ENCODE peak calls at places on chromosomes 3 and 15, in five cellular contexts. L, V, M, O and N are unnamed samples.

GRCh38 chr3:183490211-183490601 is 61.8 kb upstream of the MCF2L2 start:
- DNase-seq in O (no peak), V (no peak), L (no peak), M (no peak), N (no peak)

GRCh38 chr15:55475842-55476241 is 32.2 kb downstream of the DNAAF4 start:
- DNase-seq in V (no peak), L (no peak), M (no peak), O (no peak), N (no peak)

GRCh38 chr3:51982352-51982837 is 940 bp upstream of the ACY1 start:
- DNase-seq in O (peak), M (peak), V (no peak), L (peak), N (no peak)

GRCh38 chr15:60396100-60396499 is 1.7 kb downstream of the ANXA2 start:
- DNase-seq in V (no peak), L (peak), M (no peak), O (peak), N (no peak)

GRCh38 chr3:106208979-106209378 is 340.2 kb upstream of the CBLB start:
- DNase-seq in M (no peak), V (no peak), O (no peak), L (peak), N (no peak)

GRCh38 chr3:24199775-24200247 is 254.7 kb downstream of the NR1D2 start:
- DNase-seq in O (no peak), L (no peak), M (no peak), V (peak), N (no peak)

GRCh38 chr3:36648241-36649034 is 115.9 kb downstream of the DCLK3 start:
- DNase-seq in M (no peak), V (peak), L (peak), O (no peak), N (no peak)

GRCh38 chr3:63841704-63842103 is 21.9 kb downstream of the THOC7 start:
- DNase-seq in V (no peak), M (no peak), O (no peak), L (no peak), N (no peak)

GRCh38 chr3:137000039-137000438 is 42.3 kb downstream of the IL20RB start:
- DNase-seq in V (no peak), O (no peak), L (no peak), M (no peak), N (no peak)

GRCh38 chr3:116517308-116517707 is 72.0 kb upstream of the LSAMP start:
- DNase-seq in M (no peak), O (peak), V (no peak), L (no peak), N (no peak)

GRCh38 chr15:72521682-72522081 is 47.6 kb downstream of the ARIH1 start:
- DNase-seq in L (no peak), O (no peak), M (no peak), V (peak), N (no peak)

GRCh38 chr3:113736548-113737089 is 9.4 kb downstream of the NAA50 start:
- DNase-seq in L (peak), M (no peak), O (peak), V (peak), N (no peak)

GRCh38 chr3:171535133-171535532 is 74.9 kb upstream of the TNIK start:
- DNase-seq in M (no peak), L (no peak), V (no peak), O (no peak), N (no peak)

GRCh38 chr3:40677749-40678148 is 153.0 kb downstream of the ZNF621 start:
- DNase-seq in M (no peak), V (no peak), O (peak), L (no peak), N (no peak)

GRCh38 chr15:69979269-69979668 is 118.4 kb downstream of the TLE3 start:
- DNase-seq in L (peak), M (no peak), V (no peak), O (peak), N (no peak)

GRCh38 chr3:54783611-54784010 is 144.2 kb downstream of the LRTM1 start:
- DNase-seq in M (no peak), O (no peak), V (no peak), L (no peak), N (no peak)

GRCh38 chr3:197356275-197356674 is 57.9 kb upstream of the DLG1 start:
- DNase-seq in L (no peak), O (no peak), M (no peak), V (no peak), N (no peak)

GRCh38 chr3:37096972-37097371 is 77.4 kb downstream of the LRRFIP2 start:
- DNase-seq in L (no peak), O (no peak), V (no peak), M (no peak), N (no peak)

GRCh38 chr3:170714562-170715535 is 129.0 kb upstream of the SLC7A14 start:
- DNase-seq in L (no peak), V (no peak), O (no peak), M (no peak), N (no peak)

GRCh38 chr3:194476784-194477183 is 10.0 kb downstream of the ATP13A3 start:
- DNase-seq in O (no peak), L (no peak), M (no peak), V (no peak), N (no peak)

GRCh38 chr3:102571030-102571429 is 136.2 kb downstream of the ZPLD1 start:
- DNase-seq in L (no peak), V (no peak), O (no peak), M (no peak), N (no peak)

GRCh38 chr3:86249833-86250232 is 741.1 kb downstream of the VGLL3 start:
- DNase-seq in O (no peak), V (no peak), L (no peak), M (no peak), N (no peak)

GRCh38 chr15:90619939-90620338 is 90.2 kb downstream of the CRTC3 start:
- DNase-seq in L (no peak), V (no peak), O (no peak), M (no peak), N (no peak)

GRCh38 chr15:48759921-48760320 is 50.9 kb downstream of the CEP152 start:
- DNase-seq in V (no peak), O (peak), L (no peak), M (peak), N (no peak)

GRCh38 chr15:81950841-81951414 is 94.9 kb downstream of the MEX3B start:
- DNase-seq in O (peak), M (no peak), L (no peak), V (no peak), N (no peak)

GRCh38 chr3:171797265-171797679 is 13.0 kb downstream of the PLD1 start:
- DNase-seq in O (peak), M (no peak), L (no peak), V (no peak), N (no peak)

GRCh38 chr3:157127831-157128767 is 31.8 kb downstream of the CCNL1 start:
- DNase-seq in M (peak), L (peak), V (no peak), O (no peak), N (no peak)

GRCh38 chr3:184371570-184372018 is 6.4 kb downstream of the THPO start:
- DNase-seq in L (peak), O (peak), M (peak), V (peak), N (no peak)

GRCh38 chr3:19216669-19217337 is 68.5 kb downstream of the KCNH8 start:
- DNase-seq in M (no peak), V (no peak), O (no peak), L (no peak), N (no peak)

GRCh38 chr3:71893702-71894479 is 108.9 kb upstream of the PROK2 start:
- DNase-seq in M (no peak), V (no peak), L (no peak), O (peak), N (no peak)

GRCh38 chr3:146834917-146835316 is 229.8 kb upstream of the PLSCR5 start:
- DNase-seq in V (no peak), L (no peak), O (no peak), M (no peak), N (no peak)

GRCh38 chr15:96328101-96328958 is 2.2 kb upstream of the NR2F2 start:
- DNase-seq in V (no peak), M (no peak), O (no peak), L (no peak), N (no peak)

GRCh38 chr3:37163262-37164020 is 10.9 kb downstream of the LRRFIP2 start:
- DNase-seq in M (no peak), L (no peak), V (peak), O (peak), N (no peak)

GRCh38 chr3:38689774-38690173 is 40.3 kb upstream of the SCN5A start:
- DNase-seq in M (no peak), V (no peak), L (no peak), O (no peak), N (no peak)

GRCh38 chr15:84829428-84829827 is 12.3 kb downstream of the ALPK3 start:
- DNase-seq in M (no peak), L (no peak), O (no peak), V (no peak), N (no peak)

GRCh38 chr3:140242818-140243276 is 307.9 kb downstream of the CLSTN2 start:
- DNase-seq in O (no peak), V (peak), M (no peak), L (no peak), N (no peak)

GRCh38 chr15:63476229-63476632 is 28.2 kb upstream of the USP3 start:
- DNase-seq in L (peak), O (no peak), V (peak), M (no peak), N (no peak)

GRCh38 chr15:100860829-100861510 is 18.7 kb upstream of the ALDH1A3 start:
- DNase-seq in L (no peak), M (no peak), O (no peak), V (no peak), N (no peak)

GRCh38 chr15:45333550-45333949 is 44.8 kb downstream of the GATM start:
- DNase-seq in M (no peak), O (no peak), V (peak), L (peak), N (no peak)

GRCh38 chr3:143648708-143649107 is 199.6 kb downstream of the SLC9A9 start:
- DNase-seq in V (no peak), O (peak), L (peak), M (no peak), N (no peak)
- TF ChIP-seq CTCF in V (peak), O (peak), L (no peak), M (peak), N (peak)

GRCh38 chr3:148625991-148626390 is 71.7 kb upstream of the AGTR1 start:
- DNase-seq in V (no peak), L (no peak), O (no peak), M (no peak), N (no peak)

GRCh38 chr3:148629006-148629405 is 68.7 kb upstream of the AGTR1 start:
- DNase-seq in M (no peak), L (no peak), V (no peak), O (no peak), N (no peak)

GRCh38 chr3:148631124-148631903 is 66.4 kb upstream of the AGTR1 start:
- DNase-seq in L (peak), M (no peak), V (no peak), O (peak), N (no peak)
- TF ChIP-seq CTCF in L (peak), M (no peak), V (peak), O (peak), N (peak)

DNA sequence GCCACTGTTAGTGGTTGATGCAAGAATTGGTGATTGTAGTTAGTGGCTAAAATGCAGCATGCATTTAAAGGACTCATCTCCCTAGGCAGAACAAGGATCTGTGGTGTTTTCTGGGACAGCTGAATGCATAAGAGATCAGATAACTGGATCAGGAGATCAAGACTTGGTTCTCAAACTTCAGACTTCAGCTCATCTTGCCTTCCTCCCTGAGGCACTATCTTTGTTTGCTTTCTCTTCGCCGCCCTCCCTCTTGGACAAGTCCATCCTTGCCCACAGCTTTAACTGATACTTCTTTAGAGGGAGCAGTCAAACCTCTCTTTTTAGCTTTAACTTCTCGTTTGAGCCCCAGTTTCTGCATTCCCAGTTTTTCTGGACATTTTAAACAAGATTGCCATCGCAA is 195.4 kb upstream of the TPRG1 start:
- DNase-seq in M (no peak), V (no peak), L (no peak), O (no peak), N (no peak)
- TF ChIP-seq CTCF in M (no peak), V (no peak), L (no peak), O (no peak), N (no peak)

DNA sequence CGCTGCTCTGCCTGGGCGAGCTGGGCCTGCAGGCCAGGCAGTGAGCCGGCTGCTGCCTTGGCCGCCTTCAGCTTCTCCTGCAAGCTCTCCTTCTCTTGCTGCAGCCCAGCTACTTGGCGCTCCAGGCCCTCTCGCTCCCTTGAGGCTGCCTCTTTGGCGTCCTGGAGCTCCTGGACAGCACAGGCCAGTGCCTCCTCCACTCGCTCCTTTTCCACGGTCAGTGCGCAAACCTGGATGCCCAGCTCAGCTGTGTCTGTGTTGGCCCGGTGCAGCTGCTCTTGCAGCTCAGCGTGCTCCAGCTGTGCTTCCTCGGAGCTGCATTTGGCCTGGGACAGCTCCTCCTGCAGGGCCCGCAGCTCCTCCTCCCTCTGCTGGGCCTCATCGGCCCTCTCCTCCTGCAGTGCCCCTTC is 23.1 kb downstream of the CXCR6 start:
- DNase-seq in M (no peak), L (no peak), V (no peak), O (peak), N (no peak)
- TF ChIP-seq CTCF in M (no peak), L (no peak), V (no peak), O (no peak), N (no peak)